ENCODE peak calls at places on chromosomes 2 and 18, in seven cellular contexts. L, Z, T, B, V, Q and R are unnamed samples.

GRCh38 chr2:130844161-130844560 is 7.4 kb downstream of the ARHGEF4 start:
- DNase-seq in L (no peak), Z (no peak), T (no peak), B (no peak), V (no peak), Q (no peak), R (no peak)

GRCh38 chr2:38184964-38185603 is 109.1 kb upstream of the CYP1B1 start:
- DNase-seq in L (no peak), Z (no peak), T (no peak), B (no peak), V (peak), Q (no peak), R (no peak)

GRCh38 chr18:57004366-57005121 is 142.3 kb upstream of the BOD1L2 start:
- DNase-seq in L (no peak), Z (no peak), T (no peak), B (no peak), V (peak), Q (peak), R (peak)

GRCh38 chr2:160901631-160902030 is 258.6 kb upstream of the TANK start:
- DNase-seq in L (no peak), Z (no peak), T (no peak), B (no peak), V (no peak), Q (no peak), R (no peak)

GRCh38 chr18:76457957-76458356 is 37.1 kb downstream of the ZNF516 start:
- DNase-seq in L (no peak), Z (no peak), T (no peak), B (no peak), V (no peak), Q (no peak), R (no peak)

GRCh38 chr2:109126501-109126860 is 2.5 kb upstream of the SH3RF3 start:
- DNase-seq in L (no peak), Z (no peak), T (no peak), B (no peak), V (peak), Q (no peak), R (no peak)

GRCh38 chr2:201860541-201861154 is 54.3 kb downstream of the CDK15 start:
- DNase-seq in L (peak), Z (peak), T (peak), B (no peak), V (peak), Q (peak), R (peak)

GRCh38 chr18:3340015-3340681 is 78.2 kb downstream of the MYL12B start:
- DNase-seq in L (no peak), Z (no peak), T (no peak), B (no peak), V (peak), Q (no peak), R (no peak)

GRCh38 chr2:239225456-239225855 is 175.4 kb downstream of the HDAC4 start:
- DNase-seq in L (no peak), Z (no peak), T (no peak), B (no peak), V (no peak), Q (peak), R (no peak)

GRCh38 chr2:176187306-176188217 is 906 bp upstream of the HOXD1 start:
- DNase-seq in L (peak), Z (no peak), T (peak), B (no peak), V (no peak), Q (peak), R (peak)

GRCh38 chr2:19611491-19612332 is 253.3 kb upstream of the OSR1 start:
- DNase-seq in L (peak), Z (no peak), T (no peak), B (no peak), V (peak), Q (no peak), R (peak)